ENCODE peak calls at places on chromosomes 16 and 17, in ten cellular contexts. One of them, this sample, is unnamed.

GRCh38 chr17:33572615-33573014 is 279.5 kb upstream of the ASIC2 start:
- DNase-seq in lung: no peak
- DNase-seq in body of pancreas: no peak
- DNase-seq in GM23338: no peak
- DNase-seq in ascending aorta: no peak
- DNase-seq in breast epithelium: no peak
- DNase-seq in endothelial cell of umbilical vein: no peak
- DNase-seq in right lobe of liver: no peak
- DNase-seq in fibroblast of lung: no peak
- DNase-seq in pancreas: no peak
- DNase-seq in this sample: no peak

GRCh38 chr17:50221500-50222480 is 20.4 kb upstream of the COL1A1 start:
- DNase-seq in lung: peak; percentile 87
- DNase-seq in body of pancreas: no peak
- DNase-seq in GM23338: no peak
- DNase-seq in ascending aorta: peak; percentile 94
- DNase-seq in breast epithelium: no peak
- DNase-seq in endothelial cell of umbilical vein: no peak
- DNase-seq in right lobe of liver: no peak
- DNase-seq in fibroblast of lung: peak; percentile 84
- DNase-seq in pancreas: no peak
- DNase-seq in this sample: no peak

GRCh38 chr16:28538733-28539596 is at the start of gene NUPR1:
- DNase-seq in lung: peak; percentile 95
- DNase-seq in body of pancreas: peak; percentile 96
- DNase-seq in GM23338: no peak
- DNase-seq in ascending aorta: peak; percentile 97
- DNase-seq in breast epithelium: peak; percentile 98
- DNase-seq in endothelial cell of umbilical vein: peak; percentile 62
- DNase-seq in right lobe of liver: peak; percentile 98
- DNase-seq in fibroblast of lung: peak; percentile 96
- DNase-seq in pancreas: peak; percentile 95
- DNase-seq in this sample: peak; percentile 93

GRCh38 chr17:45316271-45317112 is at the start of gene MAP3K14:
- DNase-seq in lung: peak; percentile 67
- DNase-seq in body of pancreas: peak; percentile 70
- DNase-seq in GM23338: peak; percentile 79
- DNase-seq in ascending aorta: peak; percentile 88
- DNase-seq in breast epithelium: peak; percentile 65
- DNase-seq in endothelial cell of umbilical vein: peak; percentile 82
- DNase-seq in right lobe of liver: no peak
- DNase-seq in fibroblast of lung: peak; percentile 68
- DNase-seq in pancreas: peak; percentile 91
- DNase-seq in this sample: peak; percentile 80

GRCh38 chr16:54957403-54957802 is 26.7 kb downstream of the IRX5 start:
- DNase-seq in lung: no peak
- DNase-seq in body of pancreas: peak; percentile 60
- DNase-seq in GM23338: peak; percentile 67
- DNase-seq in ascending aorta: no peak
- DNase-seq in breast epithelium: no peak
- DNase-seq in endothelial cell of umbilical vein: no peak
- DNase-seq in right lobe of liver: no peak
- DNase-seq in fibroblast of lung: no peak
- DNase-seq in pancreas: no peak
- DNase-seq in this sample: no peak

GRCh38 chr16:51697454-51697853 is 546.4 kb upstream of the SALL1 start:
- DNase-seq in lung: no peak
- DNase-seq in body of pancreas: no peak
- DNase-seq in GM23338: no peak
- DNase-seq in ascending aorta: no peak
- DNase-seq in breast epithelium: no peak
- DNase-seq in endothelial cell of umbilical vein: no peak
- DNase-seq in right lobe of liver: no peak
- DNase-seq in fibroblast of lung: peak; percentile 15
- DNase-seq in pancreas: no peak
- DNase-seq in this sample: no peak

GRCh38 chr17:76382305-76382802 is 2.1 kb upstream of the SPHK1 start:
- DNase-seq in lung: no peak
- DNase-seq in body of pancreas: peak; percentile 62
- DNase-seq in GM23338: peak; percentile 79
- DNase-seq in ascending aorta: peak; percentile 73
- DNase-seq in breast epithelium: no peak
- DNase-seq in endothelial cell of umbilical vein: peak; percentile 29
- DNase-seq in right lobe of liver: no peak
- DNase-seq in fibroblast of lung: peak; percentile 80
- DNase-seq in pancreas: peak; percentile 86
- DNase-seq in this sample: no peak

GRCh38 chr16:77662241-77662640 is 60.1 kb upstream of the NUDT7 start:
- DNase-seq in lung: no peak
- DNase-seq in body of pancreas: no peak
- DNase-seq in GM23338: no peak
- DNase-seq in ascending aorta: no peak
- DNase-seq in breast epithelium: no peak
- DNase-seq in endothelial cell of umbilical vein: no peak
- DNase-seq in right lobe of liver: no peak
- DNase-seq in fibroblast of lung: no peak
- DNase-seq in pancreas: no peak
- DNase-seq in this sample: no peak

GRCh38 chr17:64599187-64599676 is 62.9 kb downstream of the SMURF2 start:
- DNase-seq in lung: peak; percentile 33
- DNase-seq in body of pancreas: no peak
- DNase-seq in GM23338: peak; percentile 28
- DNase-seq in ascending aorta: no peak
- DNase-seq in breast epithelium: no peak
- DNase-seq in endothelial cell of umbilical vein: no peak
- DNase-seq in right lobe of liver: no peak
- DNase-seq in fibroblast of lung: no peak
- DNase-seq in pancreas: no peak
- DNase-seq in this sample: no peak

GRCh38 chr17:67638871-67639270 is 78.9 kb upstream of the NOL11 start:
- DNase-seq in lung: no peak
- DNase-seq in body of pancreas: no peak
- DNase-seq in GM23338: no peak
- DNase-seq in ascending aorta: no peak
- DNase-seq in breast epithelium: no peak
- DNase-seq in endothelial cell of umbilical vein: no peak
- DNase-seq in right lobe of liver: no peak
- DNase-seq in fibroblast of lung: no peak
- DNase-seq in pancreas: no peak
- DNase-seq in this sample: no peak

GRCh38 chr17:12098568-12098967 is 77.9 kb downstream of the MAP2K4 start:
- DNase-seq in lung: no peak
- DNase-seq in body of pancreas: no peak
- DNase-seq in GM23338: no peak
- DNase-seq in ascending aorta: no peak
- DNase-seq in breast epithelium: no peak
- DNase-seq in endothelial cell of umbilical vein: no peak
- DNase-seq in right lobe of liver: no peak
- DNase-seq in fibroblast of lung: no peak
- DNase-seq in pancreas: no peak
- DNase-seq in this sample: no peak

GRCh38 chr16:85279402-85279801 is 167.1 kb upstream of the CIBAR2 start:
- DNase-seq in lung: no peak
- DNase-seq in body of pancreas: no peak
- DNase-seq in GM23338: no peak
- DNase-seq in ascending aorta: no peak
- DNase-seq in breast epithelium: no peak
- DNase-seq in endothelial cell of umbilical vein: no peak
- DNase-seq in right lobe of liver: no peak
- DNase-seq in fibroblast of lung: no peak
- DNase-seq in pancreas: no peak
- DNase-seq in this sample: no peak

DNA sequence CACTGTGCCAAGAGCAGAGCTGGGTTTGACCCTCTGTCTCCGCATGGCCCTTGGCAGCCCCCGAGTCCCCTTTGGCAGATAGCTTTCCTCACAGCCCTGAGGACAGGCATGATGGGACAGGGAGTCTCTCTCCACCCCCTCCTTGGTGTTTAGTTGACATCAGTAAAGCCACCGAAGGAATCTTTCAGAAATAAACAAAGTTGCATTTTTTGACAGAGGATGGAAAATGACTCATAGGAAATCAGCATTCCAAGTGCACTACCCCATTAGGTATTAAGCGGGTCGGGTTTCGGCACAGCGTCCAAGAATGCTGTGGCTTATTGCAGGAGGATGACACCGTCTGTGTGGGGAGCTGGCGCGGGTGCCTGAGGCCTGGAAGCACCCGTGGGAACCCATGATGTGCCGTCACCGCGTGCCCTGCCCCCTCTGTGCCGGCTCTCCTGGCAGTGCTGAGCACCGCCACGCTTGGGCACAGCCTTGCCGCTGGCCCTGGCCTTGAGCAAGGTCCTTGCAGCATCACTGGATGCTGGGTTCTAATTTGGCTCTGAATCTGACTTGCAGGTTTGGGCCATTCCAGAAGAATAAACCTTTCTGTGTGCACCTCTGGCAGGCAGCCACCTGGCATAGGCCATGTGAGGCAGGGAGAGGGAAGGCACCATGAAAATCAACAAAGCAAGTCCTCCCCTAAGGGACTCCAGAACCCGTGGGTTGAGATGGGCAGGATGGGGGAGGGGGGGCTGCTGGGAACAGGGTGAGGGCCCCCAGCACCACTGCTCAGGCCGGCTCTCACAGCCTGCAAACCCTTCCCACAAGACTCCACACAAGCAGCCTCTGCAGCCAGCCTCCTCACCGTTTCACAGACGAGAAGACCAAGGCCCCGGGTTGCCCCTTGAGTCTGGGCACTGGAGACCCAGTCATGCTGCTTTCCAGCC is 50.5 kb upstream of the ZNF469 start:
- DNase-seq in lung: no peak
- DNase-seq in body of pancreas: peak; percentile 47
- DNase-seq in GM23338: no peak
- DNase-seq in ascending aorta: peak; percentile 90
- DNase-seq in breast epithelium: peak; percentile 89
- DNase-seq in endothelial cell of umbilical vein: peak; percentile 89
- DNase-seq in right lobe of liver: no peak
- DNase-seq in fibroblast of lung: peak; percentile 100
- DNase-seq in pancreas: peak; percentile 80
- DNase-seq in this sample: no peak
- H3K27ac ChIP-seq in lung: no peak overlapping the region
- H3K27ac ChIP-seq in body of pancreas: no peak overlapping the region
- H3K27ac ChIP-seq in GM23338: no peak overlapping the region
- H3K27ac ChIP-seq in ascending aorta: peak overlapping the region; percentile 47
- H3K27ac ChIP-seq in breast epithelium: peak overlapping the region; percentile 88
- H3K27ac ChIP-seq in endothelial cell of umbilical vein: peak overlapping the region; percentile 97
- H3K27ac ChIP-seq in right lobe of liver: no peak overlapping the region
- H3K27ac ChIP-seq in fibroblast of lung: peak overlapping the region; percentile 82
- H3K27ac ChIP-seq in pancreas: no peak overlapping the region
- H3K27ac ChIP-seq in this sample: no peak overlapping the region

DNA sequence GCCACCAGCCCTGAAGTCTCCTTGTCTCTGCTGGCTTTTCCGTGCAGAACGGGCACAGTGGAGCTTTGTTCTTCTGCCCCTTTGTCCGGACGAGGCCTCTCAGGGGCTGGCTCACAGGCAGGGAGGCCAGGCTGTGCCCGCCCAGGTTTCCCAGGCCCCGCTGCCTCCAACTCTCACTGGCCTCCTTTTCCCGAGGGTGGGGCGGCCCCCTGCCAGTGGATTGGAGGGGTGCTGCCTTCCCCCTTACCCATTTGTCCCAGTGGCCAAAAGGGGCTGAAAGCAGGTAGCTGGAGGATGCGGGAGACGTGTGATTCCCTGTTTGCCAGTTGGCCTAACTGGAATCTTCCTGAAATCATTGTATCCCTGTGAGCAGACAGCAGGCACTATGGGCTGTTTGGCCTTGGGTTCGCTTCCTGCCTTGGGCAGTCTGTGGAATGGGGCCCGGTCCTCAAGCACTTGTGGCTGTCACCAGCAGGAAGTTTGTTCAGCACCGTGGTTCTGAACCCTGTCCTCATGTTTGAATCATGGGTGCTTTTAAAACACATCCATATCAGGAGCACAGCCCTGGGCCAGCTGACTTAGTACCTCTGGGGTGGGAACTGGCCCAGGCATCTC is 64.4 kb downstream of the KSR1 start:
- DNase-seq in lung: no peak
- DNase-seq in body of pancreas: no peak
- DNase-seq in GM23338: no peak
- DNase-seq in ascending aorta: no peak
- DNase-seq in breast epithelium: no peak
- DNase-seq in endothelial cell of umbilical vein: no peak
- DNase-seq in right lobe of liver: no peak
- DNase-seq in fibroblast of lung: no peak
- DNase-seq in pancreas: no peak
- DNase-seq in this sample: no peak
- H3K4me1 ChIP-seq in lung: no peaks in the 10 kb centered on the region
- H3K4me1 ChIP-seq in body of pancreas: peaks cover 87% of the 10 kb centered on the region
- H3K4me1 ChIP-seq in GM23338: peaks cover 59% of the 10 kb centered on the region
- H3K4me1 ChIP-seq in ascending aorta: no peaks in the 10 kb centered on the region
- H3K4me1 ChIP-seq in breast epithelium: no peaks in the 10 kb centered on the region
- H3K4me1 ChIP-seq in endothelial cell of umbilical vein: no peaks in the 10 kb centered on the region
- H3K4me1 ChIP-seq in right lobe of liver: no peaks in the 10 kb centered on the region
- H3K4me1 ChIP-seq in fibroblast of lung: no peaks in the 10 kb centered on the region
- H3K4me1 ChIP-seq in pancreas: peaks cover 55% of the 10 kb centered on the region
- H3K4me1 ChIP-seq in this sample: peaks cover 36% of the 10 kb centered on the region

DNA sequence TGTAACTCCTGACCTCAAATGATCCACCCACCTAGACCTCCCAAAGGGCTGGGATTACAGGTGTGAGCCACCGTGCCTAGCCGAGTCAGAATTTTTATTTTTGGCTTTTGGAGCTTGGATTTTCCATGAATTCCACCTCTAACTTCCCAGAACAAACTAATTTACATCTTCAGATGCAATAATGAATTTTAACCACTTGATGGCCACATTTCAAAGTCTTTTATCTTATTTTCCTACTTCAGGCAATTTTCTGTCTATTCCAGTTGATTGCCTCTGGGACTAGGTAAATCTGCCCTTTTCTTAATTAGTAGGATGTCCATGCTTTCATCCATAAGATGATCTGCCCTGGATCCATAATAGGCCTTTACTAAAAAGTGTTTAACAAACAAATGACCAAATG is 156.4 kb upstream of the ANKFN1 start:
- DNase-seq in lung: no peak
- DNase-seq in body of pancreas: no peak
- DNase-seq in GM23338: no peak
- DNase-seq in ascending aorta: no peak
- DNase-seq in breast epithelium: no peak
- DNase-seq in endothelial cell of umbilical vein: no peak
- DNase-seq in right lobe of liver: no peak
- DNase-seq in fibroblast of lung: no peak
- DNase-seq in pancreas: no peak
- DNase-seq in this sample: no peak
- TF ChIP-seq CTCF in lung: no peak
- TF ChIP-seq CTCF in body of pancreas: no peak
- TF ChIP-seq CTCF in GM23338: no peak
- TF ChIP-seq CTCF in ascending aorta: no peak
- TF ChIP-seq CTCF in breast epithelium: no peak
- TF ChIP-seq CTCF in endothelial cell of umbilical vein: no peak
- TF ChIP-seq CTCF in right lobe of liver: no peak
- TF ChIP-seq CTCF in fibroblast of lung: no peak
- TF ChIP-seq CTCF in pancreas: no peak
- TF ChIP-seq CTCF in this sample: no peak

DNA sequence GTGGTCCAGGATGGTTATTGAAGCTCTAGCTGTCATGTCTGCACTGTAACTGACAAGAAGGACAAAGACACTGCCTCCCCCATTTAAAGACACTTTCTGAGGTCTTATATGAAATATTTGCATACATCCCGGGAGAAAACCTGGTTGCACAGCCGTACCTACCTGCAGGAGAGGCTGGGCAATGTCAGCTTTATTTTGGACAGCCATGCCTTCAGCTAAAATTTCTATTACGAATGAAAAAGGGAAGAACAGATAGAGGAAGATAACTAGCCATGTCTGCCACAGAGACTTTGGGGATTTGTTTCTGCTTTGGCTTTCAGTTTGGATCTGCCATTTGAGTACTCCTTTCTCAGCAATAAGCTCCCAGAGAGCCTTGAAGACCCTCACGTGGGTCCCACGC is 19.0 kb downstream of the SLC7A6 start:
- DNase-seq in lung: no peak
- DNase-seq in body of pancreas: no peak
- DNase-seq in GM23338: no peak
- DNase-seq in ascending aorta: no peak
- DNase-seq in breast epithelium: no peak
- DNase-seq in endothelial cell of umbilical vein: no peak
- DNase-seq in right lobe of liver: no peak
- DNase-seq in fibroblast of lung: no peak
- DNase-seq in pancreas: no peak
- DNase-seq in this sample: no peak
- H3K27ac ChIP-seq in lung: peak overlapping the region; percentile 71
- H3K27ac ChIP-seq in body of pancreas: no peak overlapping the region
- H3K27ac ChIP-seq in GM23338: no peak overlapping the region
- H3K27ac ChIP-seq in ascending aorta: peak overlapping the region; percentile 43
- H3K27ac ChIP-seq in breast epithelium: peak overlapping the region; percentile 91
- H3K27ac ChIP-seq in endothelial cell of umbilical vein: no peak overlapping the region
- H3K27ac ChIP-seq in right lobe of liver: no peak overlapping the region
- H3K27ac ChIP-seq in fibroblast of lung: no peak overlapping the region
- H3K27ac ChIP-seq in pancreas: no peak overlapping the region
- H3K27ac ChIP-seq in this sample: peak overlapping the region; percentile 87